ENCODE peak calls at places on chromosomes 1 and 21, in four cellular contexts. V is A549, X is adrenal gland, O is esophagus muscularis mucosa. P is an unnamed sample.

GRCh38 chr1:172394167-172394751 is 26.2 kb upstream of the C1orf105 start:
- DNase-seq in V (peak), X (no peak), O (no peak), P (no peak)

GRCh38 chr1:18491168-18491567 is 10.4 kb downstream of the KLHDC7A start:
- DNase-seq in V (no peak), X (no peak), O (no peak), P (no peak)

GRCh38 chr1:12166834-12167492 is at the start of gene TNFRSF1B:
- DNase-seq in V (no peak), X (peak), O (no peak), P (no peak)

GRCh38 chr1:37822942-37823865 is 15.2 kb upstream of the YRDC start:
- DNase-seq in V (no peak), X (no peak), O (no peak), P (no peak)

GRCh38 chr1:205983925-205984725 is 19.1 kb downstream of the RAB7B start:
- DNase-seq in V (peak), X (peak), O (no peak), P (peak)

GRCh38 chr21:27505516-27505915 is 538.6 kb upstream of the ADAMTS5 start:
- DNase-seq in V (no peak), X (no peak), O (no peak), P (no peak)

GRCh38 chr1:241423541-241424479 is 66.8 kb upstream of the RGS7 start:
- DNase-seq in V (no peak), X (peak), O (no peak), P (peak)

GRCh38 chr1:160177231-160177630 is 13.1 kb upstream of the CASQ1 start:
- DNase-seq in V (no peak), X (no peak), O (no peak), P (no peak)

GRCh38 chr1:36203554-36204346 is 20.5 kb upstream of the THRAP3 start:
- DNase-seq in V (peak), X (peak), O (no peak), P (no peak)

GRCh38 chr1:116380499-116381316 is 7.7 kb downstream of the ATP1A1 start:
- DNase-seq in V (no peak), X (no peak), O (no peak), P (no peak)

GRCh38 chr1:115069186-115069585 is 20.1 kb downstream of the TSPAN2 start:
- DNase-seq in V (no peak), X (no peak), O (no peak), P (peak)

GRCh38 chr1:208153386-208153785 is 90.8 kb downstream of the PLXNA2 start:
- DNase-seq in V (no peak), X (no peak), O (no peak), P (no peak)

GRCh38 chr1:179786815-179787736 is 44.0 kb downstream of the FAM163A start:
- DNase-seq in V (no peak), X (peak), O (no peak), P (no peak)

GRCh38 chr1:203187306-203188264 is 1.1 kb upstream of the CHI3L1 start:
- DNase-seq in V (no peak), X (no peak), O (no peak), P (no peak)

GRCh38 chr1:161382214-161383019 is 14.7 kb upstream of the CFAP126 start:
- DNase-seq in V (peak), X (no peak), O (no peak), P (peak)

GRCh38 chr1:194366705-194367104 is 1180.3 kb upstream of the B3GALT2 start:
- DNase-seq in V (no peak), X (no peak), O (no peak), P (no peak)

GRCh38 chr1:50419192-50419906 is 3.9 kb downstream of the DMRTA2 start:
- DNase-seq in V (no peak), X (no peak), O (no peak), P (no peak)

GRCh38 chr1:239363920-239364319 is 22.4 kb upstream of the CHRM3 start:
- DNase-seq in V (no peak), X (no peak), O (no peak), P (no peak)

GRCh38 chr1:239367417-239367816 is 19.0 kb upstream of the CHRM3 start:
- DNase-seq in V (no peak), X (no peak), O (no peak), P (no peak)

GRCh38 chr1:239368436-239369109 is 17.8 kb upstream of the CHRM3 start:
- DNase-seq in V (no peak), X (no peak), O (no peak), P (no peak)
- TF ChIP-seq POLR2A in V (no peak), X (no peak), O (no peak), P (no peak)

GRCh38 chr1:218345673-218346390 is 696 bp downstream of the TGFB2 start:
- DNase-seq in V (peak), X (peak), O (no peak), P (no peak)
- TF ChIP-seq POLR2A in V (peak), X (peak), O (no peak), P (peak)

GRCh38 chr1:89170171-89171066 is 5.4 kb downstream of the GBP7 start:
- DNase-seq in V (no peak), X (no peak), O (no peak), P (no peak)
- TF ChIP-seq POLR2A in V (no peak), X (no peak), O (no peak), P (no peak)

DNA sequence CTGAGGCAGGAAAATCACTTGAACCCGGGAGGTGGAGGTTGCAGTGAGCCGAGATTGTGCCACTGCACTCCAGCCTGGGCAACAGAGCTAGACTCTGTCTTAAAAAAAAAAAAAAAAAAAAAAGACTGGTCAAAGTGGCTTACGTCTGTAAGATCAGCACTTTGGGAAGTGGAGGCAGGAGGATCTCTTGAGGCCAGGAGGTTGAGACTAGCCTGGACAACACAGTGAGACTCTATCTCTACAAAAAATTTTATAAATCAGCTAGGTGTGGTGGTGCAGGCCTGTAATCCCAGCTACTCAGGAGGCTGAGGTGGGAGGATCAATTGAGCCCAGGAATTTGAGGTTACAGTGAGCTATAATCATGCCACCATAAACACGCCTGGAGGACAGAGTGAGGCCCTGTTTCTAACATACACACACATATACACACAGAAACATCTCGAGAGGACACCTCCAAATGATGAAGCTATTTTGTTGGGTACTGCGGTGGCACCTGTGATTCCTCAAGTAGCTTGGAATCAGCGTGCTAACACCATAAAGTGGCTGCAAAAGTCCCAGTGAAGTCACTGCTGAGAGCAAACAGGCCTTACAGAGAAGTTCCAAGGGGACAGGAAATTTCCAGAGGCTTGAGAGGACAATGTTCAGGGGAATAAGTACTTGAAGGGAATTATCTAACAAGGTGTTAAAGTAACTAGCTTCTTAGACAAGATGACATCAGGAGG is 1.4 kb downstream of the NADK start:
- DNase-seq in V (no peak), X (no peak), O (no peak), P (no peak)
- TF ChIP-seq POLR2A in V (no peak), X (no peak), O (no peak), P (no peak)

GRCh38 chr1:220786337-220787068 is at the start of gene MTARC1:
- DNase-seq in V (peak), X (peak), O (no peak), P (peak)
- TF ChIP-seq POLR2A in V (no peak), X (peak), O (no peak), P (no peak)

GRCh38 chr21:26043891-26044290 is 126.7 kb downstream of the APP start:
- DNase-seq in V (no peak), X (no peak), O (no peak), P (no peak)
- TF ChIP-seq POLR2A in V (no peak), X (no peak), O (no peak), P (no peak)